ENCODE peak calls at places on chromosome 1, in five cellular contexts. One of them, this sample, is unnamed.
A peak's percentile ranks its signal among the peaks of the same experiment; 100 is the strongest.

GRCh38 chr1:82503805-82504204 is 703.1 kb downstream of the ADGRL2 start:
- DNase-seq in activated naive CD4-positive, alpha-beta T cell: no peak
- DNase-seq in T-helper 9 cell: no peak
- DNase-seq in EL: no peak
- DNase-seq in GOT3: no peak
- DNase-seq in this sample: peak; percentile 87

GRCh38 chr1:218380125-218380977 is 35.2 kb downstream of the TGFB2 start:
- DNase-seq in activated naive CD4-positive, alpha-beta T cell: no peak
- DNase-seq in T-helper 9 cell: no peak
- DNase-seq in EL: peak; percentile 94
- DNase-seq in GOT3: no peak
- DNase-seq in this sample: peak; percentile 48

GRCh38 chr1:117591248-117591647 is 14.6 kb upstream of the TENT5C start:
- DNase-seq in activated naive CD4-positive, alpha-beta T cell: no peak
- DNase-seq in T-helper 9 cell: no peak
- DNase-seq in EL: no peak
- DNase-seq in GOT3: no peak
- DNase-seq in this sample: no peak

GRCh38 chr1:154962238-154962678 is 676 bp upstream of the PYGO2 start:
- DNase-seq in activated naive CD4-positive, alpha-beta T cell: no peak
- DNase-seq in T-helper 9 cell: no peak
- DNase-seq in EL: peak; percentile 35
- DNase-seq in GOT3: no peak
- DNase-seq in this sample: peak; percentile 46

GRCh38 chr1:168783831-168784230 is 54.8 kb upstream of the DPT start:
- DNase-seq in activated naive CD4-positive, alpha-beta T cell: no peak
- DNase-seq in T-helper 9 cell: no peak
- DNase-seq in EL: no peak
- DNase-seq in GOT3: no peak
- DNase-seq in this sample: peak; percentile 1

GRCh38 chr1:7827134-7827955 is 25.5 kb downstream of the UTS2 start:
- DNase-seq in activated naive CD4-positive, alpha-beta T cell: no peak
- DNase-seq in T-helper 9 cell: no peak
- DNase-seq in EL: no peak
- DNase-seq in GOT3: no peak
- DNase-seq in this sample: no peak

GRCh38 chr1:57204942-57205787 is 218.7 kb downstream of the DAB1 start:
- DNase-seq in activated naive CD4-positive, alpha-beta T cell: no peak
- DNase-seq in T-helper 9 cell: no peak
- DNase-seq in EL: no peak
- DNase-seq in GOT3: no peak
- DNase-seq in this sample: peak; percentile 2

GRCh38 chr1:96651517-96651916 is 70.1 kb upstream of the PTBP2 start:
- DNase-seq in activated naive CD4-positive, alpha-beta T cell: no peak
- DNase-seq in T-helper 9 cell: no peak
- DNase-seq in EL: no peak
- DNase-seq in GOT3: no peak
- DNase-seq in this sample: no peak

GRCh38 chr1:197024460-197024859 is 42.6 kb downstream of the F13B start:
- DNase-seq in activated naive CD4-positive, alpha-beta T cell: no peak
- DNase-seq in T-helper 9 cell: no peak
- DNase-seq in EL: no peak
- DNase-seq in GOT3: no peak
- DNase-seq in this sample: peak; percentile 48